ENCODE peak calls at places on chromosomes 2 and 18, in ten cellular contexts. C, A, E, J, G, Y, Z, V, X and H are unnamed samples.
A peak's percentile ranks its signal among the peaks of the same experiment; 100 is the strongest.

GRCh38 chr2:224309216-224309615 is 92.7 kb downstream of the FAM124B start:
- DNase-seq in E (no peak), Z (no peak), C (no peak), X (no peak), A (no peak), G (no peak), J (no peak), Y (no peak), V (no peak), H (no peak)

GRCh38 chr2:235573331-235574221 is 79.7 kb downstream of the AGAP1 start:
- DNase-seq in Y (no peak), Z (no peak), J (no peak), E (peak; percentile 33), C (no peak), A (no peak), V (no peak), G (no peak), X (no peak), H (peak; percentile 80)

GRCh38 chr2:216372761-216373291 is 543 bp upstream of the MARCHF4 start:
- DNase-seq in J (no peak), Y (no peak), X (no peak), E (no peak), Z (no peak), A (no peak), C (no peak), G (peak; percentile 93), V (no peak), H (no peak)

GRCh38 chr2:241481687-241482086 is 26.7 kb downstream of the STK25 start:
- DNase-seq in A (no peak), Y (no peak), X (no peak), G (no peak), V (no peak), Z (no peak), E (no peak), C (no peak), J (no peak), H (no peak)

GRCh38 chr2:205237524-205237923 is 444.8 kb upstream of the NRP2 start:
- DNase-seq in X (no peak), A (no peak), Y (no peak), C (no peak), V (no peak), G (no peak), E (no peak), Z (no peak), J (no peak), H (no peak)

GRCh38 chr18:46050268-46050667 is 21.8 kb downstream of the PSTPIP2 start:
- DNase-seq in X (no peak), A (no peak), Y (no peak), E (no peak), C (no peak), J (no peak), Z (no peak), G (no peak), V (no peak), H (no peak)

GRCh38 chr2:37343537-37344434 is 644 bp upstream of the QPCT start:
- DNase-seq in Y (peak; percentile 22), C (peak; percentile 52), Z (no peak), J (peak; percentile 16), G (peak; percentile 73), A (no peak), V (no peak), E (no peak), X (no peak), H (no peak)

GRCh38 chr2:241814571-241815476 is 5.8 kb downstream of the NEU4 start:
- DNase-seq in J (no peak), Z (no peak), C (no peak), V (no peak), E (no peak), Y (no peak), G (no peak), X (no peak), A (no peak), H (peak; percentile 13)

GRCh38 chr18:44033144-44033543 is 647.5 kb upstream of the SETBP1 start:
- DNase-seq in E (no peak), J (no peak), G (no peak), X (no peak), A (no peak), Z (no peak), V (no peak), C (no peak), Y (no peak), H (no peak)

GRCh38 chr18:44039216-44039615 is 641.5 kb upstream of the SETBP1 start:
- DNase-seq in A (no peak), E (no peak), Z (no peak), G (no peak), V (no peak), C (no peak), Y (no peak), X (no peak), J (no peak), H (no peak)

GRCh38 chr18:44036500-44036899 is 644.2 kb upstream of the SETBP1 start:
- DNase-seq in C (no peak), J (peak; percentile 16), G (no peak), V (no peak), E (peak; percentile 32), Z (no peak), A (no peak), Y (no peak), X (no peak), H (no peak)

GRCh38 chr18:44039826-44040225 is 640.9 kb upstream of the SETBP1 start:
- DNase-seq in J (no peak), C (no peak), Z (no peak), V (no peak), X (no peak), Y (no peak), E (no peak), A (no peak), G (no peak), H (no peak)

GRCh38 chr18:44035554-44035953 is 645.1 kb upstream of the SETBP1 start:
- DNase-seq in J (no peak), A (no peak), Y (no peak), G (no peak), C (no peak), Z (no peak), V (no peak), X (no peak), E (no peak), H (no peak)
- H3K9me3 ChIP-seq in J (no peaks in the 10 kb centered on the region), A (no peaks in the 10 kb centered on the region), Y (no peaks in the 10 kb centered on the region), G (no peaks in the 10 kb centered on the region), C (no peaks in the 10 kb centered on the region), Z (no peaks in the 10 kb centered on the region), V (no peaks in the 10 kb centered on the region), X (no peaks in the 10 kb centered on the region), E (no peaks in the 10 kb centered on the region), H (no peaks in the 10 kb centered on the region)

GRCh38 chr18:8812631-8813030 is 107.3 kb downstream of the MTCL1 start:
- DNase-seq in Z (no peak), Y (no peak), C (no peak), E (no peak), V (no peak), G (peak; percentile 86), X (no peak), A (no peak), J (no peak), H (no peak)

GRCh38 chr18:8816233-8816632 is 110.9 kb downstream of the MTCL1 start:
- DNase-seq in C (no peak), V (no peak), X (no peak), G (no peak), J (no peak), E (no peak), Y (no peak), Z (no peak), A (no peak), H (no peak)

GRCh38 chr18:8811115-8811514 is 105.8 kb downstream of the MTCL1 start:
- DNase-seq in V (no peak), X (no peak), Y (no peak), G (no peak), A (no peak), J (no peak), Z (no peak), C (no peak), E (no peak), H (no peak)

GRCh38 chr18:8814206-8814605 is 108.8 kb downstream of the MTCL1 start:
- DNase-seq in C (no peak), V (no peak), J (no peak), Z (no peak), A (no peak), Y (no peak), G (peak; percentile 76), X (no peak), E (no peak), H (no peak)

DNA sequence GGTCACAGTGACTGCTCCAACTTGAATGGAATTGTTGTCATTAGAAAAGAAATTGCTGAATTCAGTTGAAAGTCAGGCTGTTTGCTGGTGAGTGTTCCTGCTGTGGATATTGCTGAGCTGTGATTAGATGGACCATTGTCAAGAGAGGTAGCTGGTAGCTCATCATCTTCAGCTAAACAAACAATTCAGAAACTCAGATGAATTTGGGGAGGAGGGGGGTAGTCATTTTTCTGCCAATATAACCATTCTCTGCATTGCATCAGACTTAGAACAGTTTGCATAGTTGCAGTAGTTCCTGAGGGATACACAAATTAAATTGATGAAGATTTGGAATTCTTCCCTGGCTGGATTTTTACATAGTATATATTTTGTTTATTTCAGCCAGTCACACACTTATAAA is 108.3 kb downstream of the MTCL1 start:
- DNase-seq in A (no peak), E (no peak), G (peak; percentile 70), Z (no peak), X (no peak), Y (no peak), C (no peak), V (no peak), J (no peak), H (no peak)
- H3K4me1 ChIP-seq in A (peaks cover 3% of the 10 kb centered on the region), E (no peaks in the 10 kb centered on the region), G (peaks cover 26% of the 10 kb centered on the region), Z (no peaks in the 10 kb centered on the region), X (no peaks in the 10 kb centered on the region), Y (no peaks in the 10 kb centered on the region), C (no peaks in the 10 kb centered on the region), V (no peaks in the 10 kb centered on the region), J (no peaks in the 10 kb centered on the region), H (no peaks in the 10 kb centered on the region)

GRCh38 chr2:112811276-112811831 is 25.2 kb downstream of the IL1B start:
- DNase-seq in A (no peak), Z (no peak), X (no peak), Y (no peak), E (no peak), V (no peak), C (no peak), J (no peak), G (no peak), H (no peak)

GRCh38 chr2:112812318-112813042 is 24.1 kb downstream of the IL1B start:
- DNase-seq in X (no peak), J (no peak), G (peak; percentile 96), E (no peak), C (no peak), Y (peak; percentile 73), Z (no peak), A (no peak), V (no peak), H (no peak)

GRCh38 chr2:112811841-112812306 is 24.7 kb downstream of the IL1B start:
- DNase-seq in V (no peak), G (peak; percentile 96), A (no peak), Y (no peak), X (no peak), C (no peak), Z (peak; percentile 70), J (no peak), E (no peak), H (peak; percentile 14)

GRCh38 chr2:112814278-112814677 is 22.3 kb downstream of the IL1B start:
- DNase-seq in Z (no peak), A (no peak), V (no peak), Y (no peak), X (peak; percentile 76), J (no peak), C (no peak), E (no peak), G (peak; percentile 57), H (no peak)

DNA sequence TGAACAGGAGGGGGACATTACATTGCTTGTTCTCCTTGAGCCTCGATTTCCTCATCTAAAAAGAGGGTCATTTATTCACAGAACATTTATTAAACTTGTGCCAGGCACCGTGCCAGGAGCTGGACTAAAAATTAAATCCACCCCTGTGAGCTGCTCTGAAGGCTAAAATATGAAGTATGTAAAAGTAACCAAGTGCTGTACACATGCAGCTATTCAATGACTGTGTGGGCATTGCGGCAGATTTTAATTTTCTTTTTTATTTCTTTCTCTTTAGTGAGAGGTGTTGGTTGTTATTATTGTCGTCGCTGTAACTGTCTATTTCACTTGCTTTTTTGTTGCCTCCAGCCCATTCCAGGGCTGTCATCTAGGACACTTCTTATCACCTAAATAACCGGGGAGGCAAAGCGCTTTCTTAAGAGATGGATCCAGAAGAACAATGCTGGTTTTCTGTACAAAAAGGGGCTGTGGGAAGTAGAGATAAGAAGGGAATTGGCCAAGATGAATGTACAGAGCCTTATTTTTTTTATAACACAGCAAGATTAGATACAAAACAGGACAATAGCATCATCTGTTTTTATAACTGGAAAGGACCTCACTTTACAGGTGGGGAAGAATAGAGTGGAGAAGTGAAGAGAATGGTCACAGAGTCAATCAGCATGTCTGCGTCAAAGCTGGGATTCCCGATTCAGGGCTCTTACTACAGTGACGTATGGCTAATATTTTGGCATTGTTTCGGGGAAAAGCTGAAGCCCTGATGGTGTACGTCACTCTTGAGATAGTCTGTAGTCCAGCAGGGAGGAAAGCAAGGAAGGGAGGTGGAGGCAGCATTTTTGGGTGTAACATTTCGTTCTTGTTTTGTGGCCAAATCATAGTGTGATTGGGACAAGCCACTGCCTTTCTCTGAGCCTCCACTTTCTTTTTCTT is 23.3 kb downstream of the IL1B start:
- DNase-seq in Y (peak; percentile 35), J (peak; percentile 76), Z (no peak), X (no peak), V (no peak), A (no peak), G (no peak), C (no peak), E (no peak), H (no peak)
- H3K27ac ChIP-seq in Y (peak overlapping the region; percentile 42), J (peak overlapping the region; percentile 69), Z (no peak overlapping the region), X (no peak overlapping the region), V (no peak overlapping the region), A (no peak overlapping the region), G (peak overlapping the region; percentile 20), C (no peak overlapping the region), E (no peak overlapping the region), H (no peak overlapping the region)

GRCh38 chr18:48860276-48861180 is 90.2 kb downstream of the SMAD7 start:
- DNase-seq in V (no peak), A (no peak), Y (no peak), C (no peak), J (no peak), Z (no peak), X (no peak), E (no peak), G (no peak), H (no peak)
- H3K9me3 ChIP-seq in V (no peaks in the 10 kb centered on the region), A (no peaks in the 10 kb centered on the region), Y (no peaks in the 10 kb centered on the region), C (no peaks in the 10 kb centered on the region), J (no peaks in the 10 kb centered on the region), Z (no peaks in the 10 kb centered on the region), X (no peaks in the 10 kb centered on the region), E (no peaks in the 10 kb centered on the region), G (no peaks in the 10 kb centered on the region), H (no peaks in the 10 kb centered on the region)